ENCODE peak calls at places on chromosomes 16 and 17, in ten cellular contexts. One of them, this sample, is unnamed.

GRCh38 chr17:41452276-41452675 is 11.5 kb upstream of the KRT38 start:
- DNase-seq in spleen: no peak
- DNase-seq in stomach: no peak
- DNase-seq in HCT116: no peak
- DNase-seq in esophagus muscularis mucosa: no peak
- DNase-seq in prostate gland: no peak
- DNase-seq in transverse colon: no peak
- DNase-seq in HepG2: no peak
- DNase-seq in H1: no peak
- DNase-seq in Panc1: no peak
- DNase-seq in this sample: no peak

GRCh38 chr17:51200846-51201245 is 34.6 kb downstream of the NME2 start:
- DNase-seq in spleen: no peak
- DNase-seq in stomach: no peak
- DNase-seq in HCT116: no peak
- DNase-seq in esophagus muscularis mucosa: no peak
- DNase-seq in prostate gland: no peak
- DNase-seq in transverse colon: no peak
- DNase-seq in HepG2: no peak
- DNase-seq in H1: no peak
- DNase-seq in Panc1: no peak
- DNase-seq in this sample: no peak

GRCh38 chr16:74296120-74296464 is 522 bp upstream of the PSMD7 start:
- DNase-seq in spleen: no peak
- DNase-seq in stomach: no peak
- DNase-seq in HCT116: no peak
- DNase-seq in esophagus muscularis mucosa: no peak
- DNase-seq in prostate gland: no peak
- DNase-seq in transverse colon: no peak
- DNase-seq in HepG2: no peak
- DNase-seq in H1: no peak
- DNase-seq in Panc1: no peak
- DNase-seq in this sample: no peak

GRCh38 chr16:65441501-65441900 is 319.6 kb upstream of the CDH11 start:
- DNase-seq in spleen: no peak
- DNase-seq in stomach: no peak
- DNase-seq in HCT116: no peak
- DNase-seq in esophagus muscularis mucosa: no peak
- DNase-seq in prostate gland: no peak
- DNase-seq in transverse colon: no peak
- DNase-seq in HepG2: no peak
- DNase-seq in H1: no peak
- DNase-seq in Panc1: no peak
- DNase-seq in this sample: no peak

GRCh38 chr17:67566656-67567055 is 151.1 kb upstream of the NOL11 start:
- DNase-seq in spleen: no peak
- DNase-seq in stomach: no peak
- DNase-seq in HCT116: no peak
- DNase-seq in esophagus muscularis mucosa: no peak
- DNase-seq in prostate gland: no peak
- DNase-seq in transverse colon: no peak
- DNase-seq in HepG2: no peak
- DNase-seq in H1: no peak
- DNase-seq in Panc1: no peak
- DNase-seq in this sample: no peak

GRCh38 chr17:1590031-1590746 is 27.6 kb upstream of the PITPNA start:
- DNase-seq in spleen: no peak
- DNase-seq in stomach: peak; percentile 79
- DNase-seq in HCT116: peak; percentile 86
- DNase-seq in esophagus muscularis mucosa: no peak
- DNase-seq in prostate gland: no peak
- DNase-seq in transverse colon: peak; percentile 71
- DNase-seq in HepG2: peak; percentile 90
- DNase-seq in H1: no peak
- DNase-seq in Panc1: peak; percentile 54
- DNase-seq in this sample: no peak

GRCh38 chr16:5193877-5194276 is 96.3 kb upstream of the EEF2KMT start:
- DNase-seq in spleen: no peak
- DNase-seq in stomach: no peak
- DNase-seq in HCT116: no peak
- DNase-seq in esophagus muscularis mucosa: no peak
- DNase-seq in prostate gland: no peak
- DNase-seq in transverse colon: no peak
- DNase-seq in HepG2: no peak
- DNase-seq in H1: no peak
- DNase-seq in Panc1: no peak
- DNase-seq in this sample: no peak

GRCh38 chr16:87971933-87972332 is 20.7 kb downstream of the BANP start:
- DNase-seq in spleen: no peak
- DNase-seq in stomach: no peak
- DNase-seq in HCT116: no peak
- DNase-seq in esophagus muscularis mucosa: no peak
- DNase-seq in prostate gland: no peak
- DNase-seq in transverse colon: no peak
- DNase-seq in HepG2: no peak
- DNase-seq in H1: no peak
- DNase-seq in Panc1: no peak
- DNase-seq in this sample: peak; percentile 21

GRCh38 chr16:57277586-57277985 is 6.9 kb downstream of the PLLP start:
- DNase-seq in spleen: no peak
- DNase-seq in stomach: no peak
- DNase-seq in HCT116: peak; percentile 28
- DNase-seq in esophagus muscularis mucosa: no peak
- DNase-seq in prostate gland: no peak
- DNase-seq in transverse colon: no peak
- DNase-seq in HepG2: no peak
- DNase-seq in H1: no peak
- DNase-seq in Panc1: peak; percentile 68
- DNase-seq in this sample: peak; percentile 34

GRCh38 chr16:77579283-77579985 is 142.9 kb upstream of the NUDT7 start:
- DNase-seq in spleen: no peak
- DNase-seq in stomach: no peak
- DNase-seq in HCT116: no peak
- DNase-seq in esophagus muscularis mucosa: no peak
- DNase-seq in prostate gland: no peak
- DNase-seq in transverse colon: no peak
- DNase-seq in HepG2: no peak
- DNase-seq in H1: no peak
- DNase-seq in Panc1: no peak
- DNase-seq in this sample: no peak

GRCh38 chr16:17312100-17312732 is 158.5 kb downstream of the XYLT1 start:
- DNase-seq in spleen: no peak
- DNase-seq in stomach: peak; percentile 70
- DNase-seq in HCT116: peak; percentile 73
- DNase-seq in esophagus muscularis mucosa: no peak
- DNase-seq in prostate gland: peak; percentile 69
- DNase-seq in transverse colon: peak; percentile 89
- DNase-seq in HepG2: no peak
- DNase-seq in H1: no peak
- DNase-seq in Panc1: no peak
- DNase-seq in this sample: peak; percentile 94

GRCh38 chr17:72683506-72684404 is 408.7 kb downstream of the SLC39A11 start:
- DNase-seq in spleen: no peak
- DNase-seq in stomach: peak; percentile 38
- DNase-seq in HCT116: peak; percentile 94
- DNase-seq in esophagus muscularis mucosa: no peak
- DNase-seq in prostate gland: peak; percentile 77
- DNase-seq in transverse colon: peak; percentile 35
- DNase-seq in HepG2: peak; percentile 97
- DNase-seq in H1: no peak
- DNase-seq in Panc1: peak; percentile 86
- DNase-seq in this sample: no peak

DNA sequence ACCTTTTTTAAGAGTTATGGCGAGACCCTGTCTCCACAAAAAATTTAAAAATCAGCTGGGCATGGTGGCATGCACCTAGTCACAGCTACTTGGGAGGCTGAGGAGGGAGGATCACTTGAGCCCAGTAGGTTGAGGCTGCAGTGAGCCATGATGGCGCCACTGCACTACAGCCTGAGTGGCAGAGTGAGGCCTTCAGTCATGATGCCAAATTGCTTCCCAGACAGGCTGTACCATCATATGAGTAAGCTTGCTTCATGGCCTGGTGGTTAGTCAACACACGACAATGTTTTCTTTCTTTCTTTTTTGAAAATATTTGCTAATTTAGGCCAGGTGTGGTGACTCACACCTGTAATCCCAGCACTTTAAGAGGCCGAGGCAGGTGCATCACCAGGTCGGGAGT is 12.5 kb downstream of the NTAN1 start:
- DNase-seq in spleen: no peak
- DNase-seq in stomach: no peak
- DNase-seq in HCT116: no peak
- DNase-seq in esophagus muscularis mucosa: no peak
- DNase-seq in prostate gland: no peak
- DNase-seq in transverse colon: no peak
- DNase-seq in HepG2: no peak
- DNase-seq in H1: no peak
- DNase-seq in Panc1: no peak
- DNase-seq in this sample: no peak
- TF ChIP-seq CTCF in spleen: no peak
- TF ChIP-seq CTCF in stomach: no peak
- TF ChIP-seq CTCF in HCT116: no peak
- TF ChIP-seq CTCF in esophagus muscularis mucosa: no peak
- TF ChIP-seq CTCF in prostate gland: no peak
- TF ChIP-seq CTCF in transverse colon: no peak
- TF ChIP-seq CTCF in HepG2: no peak
- TF ChIP-seq CTCF in H1: no peak
- TF ChIP-seq CTCF in Panc1: no peak
- TF ChIP-seq CTCF in this sample: no peak

GRCh38 chr17:76271669-76272540 is 6.8 kb downstream of the UBALD2 start:
- DNase-seq in spleen: peak; percentile 96
- DNase-seq in stomach: peak; percentile 58
- DNase-seq in HCT116: no peak
- DNase-seq in esophagus muscularis mucosa: no peak
- DNase-seq in prostate gland: no peak
- DNase-seq in transverse colon: peak; percentile 71
- DNase-seq in HepG2: no peak
- DNase-seq in H1: no peak
- DNase-seq in Panc1: no peak
- DNase-seq in this sample: no peak
- H3K4me1 ChIP-seq in spleen: peaks cover 75% of the 10 kb centered on the region
- H3K4me1 ChIP-seq in stomach: peaks cover 77% of the 10 kb centered on the region
- H3K4me1 ChIP-seq in HCT116: no peaks in the 10 kb centered on the region
- H3K4me1 ChIP-seq in esophagus muscularis mucosa: peaks cover 73% of the 10 kb centered on the region
- H3K4me1 ChIP-seq in prostate gland: peaks cover 29% of the 10 kb centered on the region
- H3K4me1 ChIP-seq in transverse colon: peaks cover 63% of the 10 kb centered on the region
- H3K4me1 ChIP-seq in HepG2: peaks cover 38% of the 10 kb centered on the region
- H3K4me1 ChIP-seq in H1: peaks cover 12% of the 10 kb centered on the region
- H3K4me1 ChIP-seq in Panc1: peaks cover 40% of the 10 kb centered on the region
- H3K4me1 ChIP-seq in this sample: peaks cover 49% of the 10 kb centered on the region

GRCh38 chr16:27736431-27736830 is 186.5 kb downstream of the KATNIP start:
- DNase-seq in spleen: peak; percentile 24
- DNase-seq in stomach: no peak
- DNase-seq in HCT116: no peak
- DNase-seq in esophagus muscularis mucosa: no peak
- DNase-seq in prostate gland: no peak
- DNase-seq in transverse colon: no peak
- DNase-seq in HepG2: no peak
- DNase-seq in H1: no peak
- DNase-seq in Panc1: no peak
- DNase-seq in this sample: no peak

GRCh38 chr16:27737513-27737912 is 187.6 kb downstream of the KATNIP start:
- DNase-seq in spleen: peak; percentile 20
- DNase-seq in stomach: no peak
- DNase-seq in HCT116: no peak
- DNase-seq in esophagus muscularis mucosa: no peak
- DNase-seq in prostate gland: no peak
- DNase-seq in transverse colon: no peak
- DNase-seq in HepG2: no peak
- DNase-seq in H1: no peak
- DNase-seq in Panc1: no peak
- DNase-seq in this sample: no peak

GRCh38 chr16:27730703-27731220 is 180.8 kb downstream of the KATNIP start:
- DNase-seq in spleen: no peak
- DNase-seq in stomach: no peak
- DNase-seq in HCT116: no peak
- DNase-seq in esophagus muscularis mucosa: no peak
- DNase-seq in prostate gland: no peak
- DNase-seq in transverse colon: no peak
- DNase-seq in HepG2: no peak
- DNase-seq in H1: no peak
- DNase-seq in Panc1: no peak
- DNase-seq in this sample: no peak

GRCh38 chr16:27738596-27738995 is 188.7 kb downstream of the KATNIP start:
- DNase-seq in spleen: peak; percentile 35
- DNase-seq in stomach: no peak
- DNase-seq in HCT116: no peak
- DNase-seq in esophagus muscularis mucosa: no peak
- DNase-seq in prostate gland: no peak
- DNase-seq in transverse colon: no peak
- DNase-seq in HepG2: no peak
- DNase-seq in H1: no peak
- DNase-seq in Panc1: no peak
- DNase-seq in this sample: no peak

GRCh38 chr16:27735031-27735430 is 185.1 kb downstream of the KATNIP start:
- DNase-seq in spleen: peak; percentile 28
- DNase-seq in stomach: no peak
- DNase-seq in HCT116: no peak
- DNase-seq in esophagus muscularis mucosa: no peak
- DNase-seq in prostate gland: no peak
- DNase-seq in transverse colon: no peak
- DNase-seq in HepG2: no peak
- DNase-seq in H1: no peak
- DNase-seq in Panc1: no peak
- DNase-seq in this sample: no peak
- TF ChIP-seq POLR2AphosphoS5 in spleen: no peak
- TF ChIP-seq POLR2AphosphoS5 in stomach: no peak
- TF ChIP-seq POLR2AphosphoS5 in HCT116: no peak
- TF ChIP-seq POLR2AphosphoS5 in esophagus muscularis mucosa: no peak
- TF ChIP-seq POLR2AphosphoS5 in prostate gland: no peak
- TF ChIP-seq POLR2AphosphoS5 in transverse colon: no peak
- TF ChIP-seq POLR2AphosphoS5 in HepG2: no peak
- TF ChIP-seq POLR2AphosphoS5 in H1: no peak
- TF ChIP-seq POLR2AphosphoS5 in Panc1: no peak
- TF ChIP-seq POLR2AphosphoS5 in this sample: no peak

DNA sequence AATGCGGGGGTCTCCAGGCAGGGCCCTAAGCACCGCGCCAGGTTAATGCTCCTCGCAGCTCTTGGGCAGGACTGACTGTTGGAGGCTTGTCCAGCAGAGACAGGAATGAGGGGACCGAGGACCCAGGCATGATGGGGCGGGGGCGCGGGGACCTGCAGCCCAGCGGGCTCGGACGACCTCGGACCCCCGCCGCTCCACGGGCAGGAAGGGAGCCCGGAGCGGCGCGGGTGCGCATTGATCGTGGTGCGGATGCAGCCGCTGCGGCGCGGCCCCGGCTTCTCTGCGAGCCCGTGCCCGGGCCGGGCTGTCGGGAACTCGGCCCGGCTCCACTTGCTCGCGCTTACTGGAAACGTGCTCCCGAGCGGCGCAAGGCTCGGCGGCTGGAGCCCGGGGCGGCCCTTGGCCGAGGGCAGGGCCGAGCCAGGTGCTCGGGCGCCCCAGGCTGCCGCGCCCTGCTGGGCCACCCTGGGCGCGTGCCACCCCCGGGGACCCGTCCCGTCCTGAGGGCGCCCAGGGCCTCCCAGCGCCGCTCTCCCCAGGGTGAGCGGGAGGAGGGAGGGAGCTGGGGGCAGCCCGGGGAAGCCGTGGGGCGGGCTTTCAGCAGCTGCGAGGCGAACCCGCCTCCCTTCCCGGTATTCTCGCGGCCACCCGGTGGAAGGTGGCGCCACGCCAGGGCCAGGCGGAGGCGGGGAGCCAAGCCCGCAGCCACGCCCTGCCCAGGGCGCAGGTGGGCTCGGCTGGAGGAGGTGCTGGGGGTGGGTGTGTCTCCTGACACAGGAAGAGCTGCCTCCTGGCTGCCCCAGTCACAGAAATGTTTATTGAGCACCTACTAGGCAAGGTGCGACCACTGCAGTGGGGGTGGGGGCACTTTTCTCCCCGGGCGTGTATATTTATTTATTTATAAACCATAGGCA is 45.9 kb downstream of the SOCS3 start:
- DNase-seq in spleen: peak; percentile 89
- DNase-seq in stomach: peak; percentile 90
- DNase-seq in HCT116: peak; percentile 92
- DNase-seq in esophagus muscularis mucosa: no peak
- DNase-seq in prostate gland: peak; percentile 65
- DNase-seq in transverse colon: peak; percentile 92
- DNase-seq in HepG2: peak; percentile 57
- DNase-seq in H1: peak; percentile 77
- DNase-seq in Panc1: no peak
- DNase-seq in this sample: peak; percentile 85
- TF ChIP-seq CTCF in spleen: no peak
- TF ChIP-seq CTCF in stomach: no peak
- TF ChIP-seq CTCF in HCT116: no peak
- TF ChIP-seq CTCF in esophagus muscularis mucosa: no peak
- TF ChIP-seq CTCF in prostate gland: no peak
- TF ChIP-seq CTCF in transverse colon: no peak
- TF ChIP-seq CTCF in HepG2: peak; percentile 23
- TF ChIP-seq CTCF in H1: no peak
- TF ChIP-seq CTCF in Panc1: no peak
- TF ChIP-seq CTCF in this sample: no peak